ENCODE peak calls at places on chromosomes 6 and 20, in seven cellular contexts. A is hepatocyte, J is HL-60, M is kidney, U is IMR-90, X is endothelial cell of umbilical vein, C is H1. H is an unnamed sample.

GRCh38 chr20:57680131-57680716 is 29.6 kb downstream of the PMEPA1 start:
- DNase-seq in A (no peak), J (no peak), M (no peak), U (no peak), X (no peak), C (no peak), H (no peak)

GRCh38 chr6:152461556-152461955 is 175.6 kb downstream of the SYNE1 start:
- DNase-seq in A (no peak), J (no peak), M (no peak), U (peak), X (peak), C (no peak), H (no peak)

GRCh38 chr20:40754372-40754943 is 65.4 kb upstream of the MAFB start:
- DNase-seq in A (peak), J (no peak), M (peak), U (no peak), X (peak), C (no peak), H (no peak)

GRCh38 chr20:44537993-44538392 is 16.1 kb upstream of the SERINC3 start:
- DNase-seq in A (no peak), J (no peak), M (no peak), U (peak), X (no peak), C (no peak), H (no peak)

GRCh38 chr6:106872044-106872443 is 102.5 kb downstream of the CD24 start:
- DNase-seq in A (no peak), J (no peak), M (no peak), U (no peak), X (no peak), C (no peak), H (no peak)

GRCh38 chr20:51345601-51346101 is 196.9 kb downstream of the NFATC2 start:
- DNase-seq in A (no peak), J (peak), M (peak), U (peak), X (peak), C (no peak), H (no peak)

GRCh38 chr6:41200296-41200900 is 551 bp downstream of the TREML2 start:
- DNase-seq in A (no peak), J (peak), M (no peak), U (no peak), X (no peak), C (peak), H (no peak)

GRCh38 chr20:32140603-32141002 is 31.1 kb downstream of the TM9SF4 start:
- DNase-seq in A (no peak), J (no peak), M (peak), U (no peak), X (no peak), C (no peak), H (no peak)

GRCh38 chr20:23151885-23152284 is 65.8 kb upstream of the CD93 start:
- DNase-seq in A (peak), J (no peak), M (no peak), U (no peak), X (no peak), C (peak), H (no peak)

GRCh38 chr20:24985802-24986201 is 6.7 kb downstream of the APMAP start:
- DNase-seq in A (no peak), J (no peak), M (peak), U (no peak), X (no peak), C (no peak), H (no peak)

GRCh38 chr6:161407115-161407514 is 133.3 kb upstream of the AGPAT4 start:
- DNase-seq in A (no peak), J (no peak), M (no peak), U (no peak), X (no peak), C (no peak), H (no peak)

GRCh38 chr6:138347840-138348239 is 29.9 kb upstream of the SMIM28 start:
- DNase-seq in A (no peak), J (no peak), M (no peak), U (no peak), X (no peak), C (no peak), H (no peak)

GRCh38 chr6:29626948-29627761 is 5.8 kb downstream of the GABBR1 start:
- DNase-seq in A (peak), J (no peak), M (no peak), U (no peak), X (no peak), C (no peak), H (no peak)

GRCh38 chr6:89134723-89135122 is 11.1 kb upstream of the PM20D2 start:
- DNase-seq in A (no peak), J (no peak), M (no peak), U (no peak), X (no peak), C (no peak), H (no peak)

GRCh38 chr20:2521369-2522305 is 12.9 kb upstream of the ZNF343 start:
- DNase-seq in A (peak), J (no peak), M (no peak), U (peak), X (peak), C (peak), H (peak)

GRCh38 chr6:115456848-115457247 is 603.8 kb downstream of the FRK start:
- DNase-seq in A (no peak), J (no peak), M (no peak), U (no peak), X (no peak), C (no peak), H (no peak)

GRCh38 chr6:33633084-33633461 is 12.0 kb downstream of the ITPR3 start:
- DNase-seq in A (no peak), J (no peak), M (no peak), U (no peak), X (no peak), C (no peak), H (no peak)

GRCh38 chr20:46070215-46070910 is 19.4 kb downstream of the NCOA5 start:
- DNase-seq in A (no peak), J (no peak), M (no peak), U (peak), X (no peak), C (peak), H (no peak)

GRCh38 chr20:21693322-21693721 is 12.1 kb upstream of the PAX1 start:
- DNase-seq in A (no peak), J (no peak), M (no peak), U (no peak), X (no peak), C (peak), H (no peak)

GRCh38 chr20:52190437-52191131 is 995 bp downstream of the ZFP64 start:
- DNase-seq in A (peak), J (peak), M (no peak), U (peak), X (peak), C (peak), H (peak)

GRCh38 chr6:163262080-163262479 is 152.4 kb upstream of the QKI start:
- DNase-seq in A (no peak), J (no peak), M (no peak), U (no peak), X (no peak), C (no peak), H (no peak)

GRCh38 chr20:41616228-41616627 is 1.9 kb downstream of the CHD6 start:
- DNase-seq in A (no peak), J (peak), M (no peak), U (peak), X (no peak), C (no peak), H (no peak)

GRCh38 chr6:143542915-143543314 is 31.4 kb upstream of the FUCA2 start:
- DNase-seq in A (no peak), J (no peak), M (no peak), U (peak), X (no peak), C (no peak), H (no peak)

GRCh38 chr6:42787018-42787611 is 5.3 kb downstream of the BICRAL start:
- DNase-seq in A (no peak), J (no peak), M (no peak), U (no peak), X (no peak), C (no peak), H (no peak)

GRCh38 chr6:102553214-102553613 is 1159.7 kb downstream of the GRIK2 start:
- DNase-seq in A (no peak), J (no peak), M (no peak), U (no peak), X (no peak), C (no peak), H (no peak)

GRCh38 chr20:62692176-62692575 is 16.5 kb upstream of the NTSR1 start:
- DNase-seq in A (no peak), J (no peak), M (no peak), U (no peak), X (no peak), C (no peak), H (no peak)

GRCh38 chr6:110044093-110044492 is 66.0 kb downstream of the GPR6 start:
- DNase-seq in A (no peak), J (no peak), M (no peak), U (no peak), X (no peak), C (peak), H (no peak)

GRCh38 chr6:108432792-108433191 is 127.9 kb upstream of the FOXO3 start:
- DNase-seq in A (no peak), J (no peak), M (no peak), U (no peak), X (peak), C (no peak), H (no peak)

GRCh38 chr6:9405369-9405768 is 970.0 kb upstream of the SLC35B3 start:
- DNase-seq in A (peak), J (no peak), M (no peak), U (peak), X (no peak), C (no peak), H (no peak)

GRCh38 chr20:34043025-34043424 is 49.3 kb downstream of the RALY start:
- DNase-seq in A (no peak), J (no peak), M (no peak), U (no peak), X (no peak), C (no peak), H (peak)

GRCh38 chr20:34046330-34046729 is 52.6 kb downstream of the RALY start:
- DNase-seq in A (peak), J (no peak), M (no peak), U (no peak), X (no peak), C (no peak), H (no peak)

GRCh38 chr20:34045930-34046329 is 52.2 kb downstream of the RALY start:
- DNase-seq in A (peak), J (no peak), M (no peak), U (no peak), X (no peak), C (no peak), H (no peak)

GRCh38 chr20:34047010-34047687 is 53.4 kb downstream of the RALY start:
- DNase-seq in A (no peak), J (no peak), M (no peak), U (no peak), X (no peak), C (no peak), H (no peak)

GRCh38 chr20:34045294-34045693 is 51.6 kb downstream of the RALY start:
- DNase-seq in A (peak), J (no peak), M (no peak), U (peak), X (peak), C (no peak), H (no peak)
- H3K4me3 ChIP-seq in A (no peak), J (no peak), M (peak), U (no peak), X (no peak), C (peak), H (no peak)

GRCh38 chr6:166951670-166952060 is 4.7 kb downstream of the RNASET2 start:
- DNase-seq in A (no peak), J (no peak), M (no peak), U (no peak), X (no peak), C (no peak), H (no peak)
- H3K27ac ChIP-seq in A (no peak), J (no peak), M (no peak), U (no peak), X (no peak), C (no peak), H (no peak)

GRCh38 chr20:33148040-33148439 is 19.9 kb upstream of the BPIFA2 start:
- DNase-seq in A (no peak), J (no peak), M (no peak), U (no peak), X (no peak), C (no peak), H (no peak)
- H3K4me3 ChIP-seq in A (no peak), J (no peak), M (no peak), U (no peak), X (no peak), C (no peak), H (no peak)

DNA sequence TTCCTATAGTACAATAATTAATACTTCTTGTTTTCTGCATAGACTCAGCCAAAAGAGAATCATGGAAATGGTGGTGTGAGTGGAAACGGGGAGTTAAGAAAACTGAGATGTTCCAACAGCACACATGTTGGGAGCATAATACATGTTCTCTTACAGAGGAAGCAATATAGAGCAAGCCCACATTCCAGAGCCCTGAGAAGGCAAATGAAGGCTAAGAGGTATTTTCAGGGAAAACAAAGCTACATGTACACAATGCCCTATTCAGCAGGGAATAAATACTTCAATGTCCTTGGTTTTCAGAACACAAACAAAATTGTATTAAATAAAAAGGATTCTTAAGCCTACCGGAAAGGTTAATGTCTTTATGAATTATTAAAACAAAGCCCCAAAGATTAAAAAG is 35.1 kb upstream of the SMIM8 start:
- DNase-seq in A (no peak), J (no peak), M (no peak), U (peak), X (no peak), C (no peak), H (no peak)
- H3K27ac ChIP-seq in A (no peak), J (peak), M (no peak), U (no peak), X (no peak), C (no peak), H (no peak)

GRCh38 chr6:159973406-159973805 is 4.5 kb downstream of the IGF2R start:
- DNase-seq in A (no peak), J (no peak), M (no peak), U (peak), X (no peak), C (no peak), H (no peak)
- H3K4me3 ChIP-seq in A (no peak), J (no peak), M (no peak), U (no peak), X (no peak), C (no peak), H (no peak)

GRCh38 chr20:53926428-53927028 is 143.9 kb downstream of the BCAS1 start:
- DNase-seq in A (peak), J (peak), M (no peak), U (peak), X (peak), C (no peak), H (no peak)
- H3K27ac ChIP-seq in A (peak), J (peak), M (peak), U (peak), X (peak), C (no peak), H (no peak)

DNA sequence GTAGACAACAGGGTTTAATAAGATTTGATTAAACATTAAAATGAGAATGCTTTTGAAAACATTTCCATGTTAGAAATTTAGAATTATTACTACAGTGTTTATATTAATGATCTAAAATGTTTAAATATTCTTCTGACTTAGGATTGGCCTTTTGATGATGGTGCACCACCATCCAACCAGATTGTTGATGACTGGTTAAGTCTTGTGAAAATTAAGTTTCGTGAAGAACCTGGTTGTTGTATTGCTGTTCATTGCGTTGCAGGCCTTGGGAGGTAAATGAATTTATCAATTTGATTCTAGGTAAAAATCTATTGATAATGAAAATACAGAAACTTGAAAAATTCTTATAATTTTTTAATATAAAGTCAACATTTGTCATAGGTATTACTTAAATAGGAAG is 6.5 kb downstream of the LOC128125822 start:
- DNase-seq in A (no peak), J (no peak), M (no peak), U (no peak), X (no peak), C (no peak), H (no peak)
- H3K4me3 ChIP-seq in A (no peak), J (no peak), M (no peak), U (no peak), X (no peak), C (no peak), H (no peak)